ENCODE peak calls at places on chromosomes 11 and 22, in four cellular contexts. U, G, P and S are unnamed samples.

GRCh38 chr11:27353593-27354358 is 9.2 kb downstream of the CCDC34 start:
- DNase-seq in U (no peak), P (no peak), G (no peak), S (no peak)

GRCh38 chr22:29073618-29074275 is 912 bp downstream of the KREMEN1 start:
- DNase-seq in G (peak; percentile 61), U (peak; percentile 51), P (no peak), S (no peak)

GRCh38 chr11:61694971-61695706 is 14.9 kb downstream of the DAGLA start:
- DNase-seq in U (peak; percentile 41), G (peak; percentile 58), P (no peak), S (peak; percentile 86)

GRCh38 chr11:3043315-3043871 is 13.8 kb downstream of the CARS1 start:
- DNase-seq in U (no peak), G (peak; percentile 75), P (no peak), S (peak; percentile 88)

GRCh38 chr11:36379653-36380052 is 83.6 kb downstream of the PRR5L start:
- DNase-seq in P (no peak), U (no peak), G (no peak), S (no peak)

GRCh38 chr11:92846542-92847125 is 122.8 kb upstream of the MTNR1B start:
- DNase-seq in P (no peak), U (no peak), G (no peak), S (no peak)

GRCh38 chr11:65438257-65439151 is 15.9 kb downstream of the NEAT1 start:
- DNase-seq in U (no peak), G (no peak), P (no peak), S (no peak)

GRCh38 chr11:128669491-128669890 is 24.4 kb upstream of the FLI1 start:
- DNase-seq in U (no peak), G (no peak), P (no peak), S (no peak)

GRCh38 chr22:39985383-39986045 is 9.2 kb upstream of the FAM83F start:
- DNase-seq in U (no peak), G (no peak), P (no peak), S (no peak)

GRCh38 chr11:10499452-10500262 is 41.3 kb downstream of the RNF141 start:
- DNase-seq in G (no peak), U (peak; percentile 28), P (no peak), S (peak; percentile 67)

GRCh38 chr11:10407055-10407454 is 48.0 kb upstream of the AMPD3 start:
- DNase-seq in U (no peak), G (no peak), P (no peak), S (no peak)

GRCh38 chr11:131169057-131169456 is 201.4 kb upstream of the NTM start:
- DNase-seq in U (no peak), P (no peak), G (no peak), S (no peak)

GRCh38 chr11:33761471-33761870 is 12.8 kb downstream of the FBXO3 start:
- DNase-seq in G (no peak), P (no peak), U (no peak), S (no peak)

GRCh38 chr22:17201285-17201945 is 17.8 kb downstream of the ADA2 start:
- DNase-seq in G (no peak), P (no peak), U (no peak), S (no peak)
- TF ChIP-seq CTCF in G (peak; percentile 56), P (peak; percentile 15), U (no peak), S (no peak)

GRCh38 chr22:24727218-24727851 is 47.2 kb downstream of the PIWIL3 start:
- DNase-seq in P (no peak), G (no peak), U (no peak), S (no peak)
- TF ChIP-seq CTCF in P (no peak), G (no peak), U (no peak), S (no peak)

GRCh38 chr11:122812612-122813011 is 25.7 kb upstream of the CRTAM start:
- DNase-seq in U (no peak), P (no peak), G (no peak), S (no peak)

GRCh38 chr11:122813176-122813917 is 25.0 kb upstream of the CRTAM start:
- DNase-seq in G (no peak), U (no peak), P (no peak), S (no peak)

GRCh38 chr11:122815900-122816299 is 22.4 kb upstream of the CRTAM start:
- DNase-seq in U (no peak), G (no peak), P (no peak), S (no peak)

GRCh38 chr11:122816701-122817100 is 21.6 kb upstream of the CRTAM start:
- DNase-seq in G (no peak), U (no peak), P (no peak), S (no peak)

GRCh38 chr11:122814401-122814800 is 23.9 kb upstream of the CRTAM start:
- DNase-seq in G (no peak), P (no peak), U (no peak), S (no peak)
- TF ChIP-seq CTCF in G (peak; percentile 21), P (no peak), U (no peak), S (no peak)

DNA sequence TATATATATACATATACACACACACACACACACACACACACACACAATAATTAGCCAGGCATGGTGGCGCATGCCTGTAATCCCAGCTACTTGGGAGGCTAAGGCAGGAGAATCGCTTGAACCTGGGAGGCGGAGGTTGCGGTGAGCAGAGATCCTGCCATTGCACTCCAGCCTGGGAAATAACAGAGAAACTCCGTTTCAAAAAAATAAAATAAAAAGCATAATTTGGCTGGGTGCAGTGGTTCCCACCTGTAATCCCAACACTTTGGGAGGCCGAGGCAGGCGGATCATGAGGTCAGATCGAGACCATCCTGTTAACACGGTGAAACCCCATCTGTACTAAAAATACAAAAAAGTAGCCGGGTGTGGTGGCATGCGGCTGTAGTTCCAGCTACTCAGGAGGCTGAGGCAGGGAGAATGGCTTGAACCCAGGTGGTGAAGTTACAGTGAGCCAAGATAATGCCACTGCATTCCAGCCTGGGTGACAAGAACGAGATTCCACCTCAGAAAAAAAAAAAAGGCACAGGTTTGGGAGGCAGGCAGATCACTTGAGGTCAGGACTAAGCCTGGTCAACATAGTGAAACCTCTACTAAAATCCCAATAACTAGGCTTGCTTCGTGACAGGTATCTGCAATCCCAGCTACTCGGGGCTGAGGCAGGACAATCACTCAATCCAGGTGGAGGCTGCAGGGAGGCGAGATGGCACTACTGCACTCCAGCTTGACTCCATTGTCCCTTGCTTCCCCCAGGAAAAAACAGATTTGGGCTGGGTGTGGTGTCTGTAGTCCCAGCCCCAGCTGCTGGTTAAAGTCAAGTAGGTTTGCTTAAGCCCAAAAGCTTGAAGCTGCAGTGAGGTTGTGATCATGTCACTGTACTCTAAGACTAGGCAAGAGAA is 11.8 kb upstream of the WDR74 start:
- DNase-seq in U (no peak), G (no peak), P (no peak), S (no peak)
- TF ChIP-seq CTCF in U (no peak), G (no peak), P (no peak), S (no peak)

GRCh38 chr22:17802822-17803221 is 28.6 kb upstream of the BID start:
- DNase-seq in G (no peak), U (no peak), P (no peak), S (no peak)

GRCh38 chr22:17806437-17806836 is 32.2 kb upstream of the BID start:
- DNase-seq in U (no peak), P (no peak), G (no peak), S (no peak)

GRCh38 chr22:17804331-17805080 is 30.2 kb upstream of the BID start:
- DNase-seq in P (no peak), G (no peak), U (no peak), S (no peak)

GRCh38 chr22:17802411-17802810 is 28.1 kb upstream of the BID start:
- DNase-seq in G (no peak), P (no peak), U (no peak), S (no peak)

GRCh38 chr22:17803871-17804270 is 29.6 kb upstream of the BID start:
- DNase-seq in G (no peak), P (no peak), U (no peak), S (no peak)
- TF ChIP-seq CTCF in G (no peak), P (no peak), U (no peak), S (no peak)

DNA sequence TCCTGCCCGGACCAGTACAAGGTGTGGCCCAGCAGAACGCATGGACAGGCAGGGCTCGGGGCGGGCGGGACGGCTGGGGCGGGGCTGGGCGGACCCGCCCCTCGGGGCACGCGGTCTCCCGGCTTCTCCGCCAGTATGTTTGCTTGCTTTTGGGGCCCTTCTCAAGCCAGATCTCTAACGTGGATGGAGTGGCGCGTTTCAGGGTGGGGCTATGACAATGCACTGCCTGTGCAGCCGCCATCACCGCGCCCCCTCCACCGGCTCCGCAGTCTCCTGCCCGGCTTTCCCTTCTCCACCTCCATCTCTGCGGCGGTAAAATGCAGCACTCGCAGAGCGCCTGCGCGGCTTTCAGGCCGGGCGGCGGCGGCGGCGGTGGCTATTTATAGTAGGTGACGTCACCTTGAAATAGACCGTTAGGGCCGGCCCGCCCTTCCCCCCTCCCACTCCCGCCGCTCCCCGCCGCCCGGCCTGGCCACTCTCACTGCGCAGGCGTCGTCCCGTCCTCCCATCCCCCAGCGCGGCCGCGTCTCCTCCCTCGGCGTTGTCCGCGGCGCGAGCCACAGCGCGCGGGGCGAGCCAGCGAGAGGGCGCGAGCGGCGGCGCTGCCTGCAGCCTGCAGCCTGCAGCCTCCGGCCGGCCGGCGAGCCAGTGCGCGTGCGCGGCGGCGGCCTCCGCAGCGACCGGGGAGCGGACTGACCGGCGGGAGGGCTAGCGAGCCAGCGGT is at the start of gene YWHAH:
- DNase-seq in G (peak; percentile 98), P (peak; percentile 72), U (peak; percentile 96), S (peak; percentile 92)
- TF ChIP-seq CTCF in G (no peak), P (no peak), U (no peak), S (no peak)

GRCh38 chr11:88297320-88298263 is 39.9 kb downstream of the CTSC start:
- DNase-seq in P (no peak), U (no peak), G (no peak), S (no peak)

GRCh38 chr11:88288560-88288959 is 49.0 kb downstream of the CTSC start:
- DNase-seq in P (no peak), U (no peak), G (no peak), S (no peak)

GRCh38 chr11:88293931-88294330 is 43.6 kb downstream of the CTSC start:
- DNase-seq in U (no peak), G (no peak), P (no peak), S (peak; percentile 24)

GRCh38 chr11:88295028-88295427 is 42.5 kb downstream of the CTSC start:
- DNase-seq in P (no peak), U (no peak), G (no peak), S (no peak)

DNA sequence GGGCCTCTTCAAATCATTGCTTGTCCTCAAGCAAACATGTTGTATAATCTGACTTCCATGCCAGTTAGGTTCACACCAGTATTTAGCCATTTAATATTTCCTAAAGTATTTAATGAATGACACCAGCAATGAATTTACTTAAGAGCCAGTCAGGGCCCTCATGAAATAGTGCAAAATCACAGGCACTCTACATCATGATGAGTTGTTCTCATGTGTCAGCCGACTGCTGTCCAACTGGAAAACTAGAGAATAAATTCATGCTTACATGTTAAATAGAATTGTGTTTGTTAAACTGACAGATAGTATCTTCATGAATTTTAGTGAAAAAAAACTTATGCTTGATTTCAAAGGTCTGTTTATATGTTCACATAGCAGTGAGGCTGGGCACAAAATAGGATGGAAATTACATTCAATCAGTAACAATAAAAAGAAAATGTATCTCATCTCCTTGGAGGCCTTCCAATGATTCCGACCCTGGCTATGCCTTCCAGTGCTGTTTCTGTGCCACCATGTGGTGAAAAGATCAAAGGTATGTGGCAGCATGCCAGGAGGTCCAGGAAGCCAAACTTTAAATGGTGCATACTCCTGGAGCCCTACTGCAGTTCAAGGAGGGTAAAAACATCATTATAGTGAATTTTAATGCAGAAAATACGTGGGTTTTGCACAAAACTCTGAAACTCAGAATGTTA is 45.2 kb downstream of the CTSC start:
- DNase-seq in G (no peak), P (no peak), U (no peak), S (no peak)
- TF ChIP-seq CTCF in G (peak; percentile 7), P (no peak), U (no peak), S (no peak)

GRCh38 chr11:122754553-122755322 is 83.6 kb upstream of the CRTAM start:
- DNase-seq in G (no peak), U (no peak), P (peak; percentile 27), S (no peak)
- TF ChIP-seq CTCF in G (peak; percentile 26), U (no peak), P (peak; percentile 69), S (no peak)